ENCODE peak calls at places on chromosomes 2 and 18, in ten cellular contexts. H is aorta; L is small intestine; W is A673; S is right atrium auricular region; G is effector memory CD4-positive, alpha-beta T cell; J is heart left ventricle; X is heart right ventricle; F is mesendoderm; K is transverse colon. I is an unnamed sample.

GRCh38 chr2:100703213-100703612 is 116.7 kb upstream of the NPAS2 start:
- DNase-seq in X (no peak), S (peak; percentile 9), K (no peak), J (no peak), G (no peak), W (no peak), L (no peak), F (no peak), H (no peak), I (no peak)

GRCh38 chr18:23189768-23190661 is 54.7 kb downstream of the CABLES1 start:
- DNase-seq in J (no peak), G (no peak), K (no peak), W (no peak), H (no peak), F (no peak), L (no peak), S (no peak), X (no peak), I (no peak)

GRCh38 chr2:133271105-133271504 is 297.2 kb downstream of the NCKAP5 start:
- DNase-seq in F (no peak), J (no peak), W (no peak), X (no peak), S (no peak), L (no peak), K (no peak), H (no peak), G (no peak), I (no peak)

GRCh38 chr2:1653137-1653789 is 91.1 kb downstream of the PXDN start:
- DNase-seq in L (no peak), X (peak; percentile 59), H (peak; percentile 96), W (no peak), K (peak; percentile 60), G (no peak), S (peak; percentile 95), J (no peak), F (no peak), I (peak; percentile 82)

GRCh38 chr2:102206666-102207341 is 20.0 kb downstream of the IL1RL2 start:
- DNase-seq in L (no peak), J (no peak), K (no peak), H (no peak), G (no peak), F (peak; percentile 10), W (no peak), X (no peak), S (no peak), I (no peak)

GRCh38 chr2:1605102-1605501 is 139.2 kb downstream of the PXDN start:
- DNase-seq in L (no peak), F (peak; percentile 61), S (peak; percentile 81), J (peak; percentile 75), X (peak; percentile 60), H (no peak), W (no peak), G (no peak), K (no peak), I (no peak)

GRCh38 chr18:76619342-76620315 is 124.6 kb upstream of the ZNF516 start:
- DNase-seq in S (peak; percentile 66), K (peak; percentile 27), G (no peak), W (peak; percentile 75), H (peak; percentile 82), X (peak; percentile 54), J (peak; percentile 70), F (peak; percentile 78), L (peak; percentile 32), I (peak; percentile 68)

GRCh38 chr2:129727286-129727685 is 252.2 kb upstream of the RAB6C start:
- DNase-seq in H (no peak), G (no peak), L (no peak), X (no peak), S (no peak), F (no peak), W (no peak), K (no peak), J (no peak), I (no peak)

GRCh38 chr18:22433960-22434359 is 16.2 kb upstream of the CTAGE1 start:
- DNase-seq in G (no peak), F (no peak), H (no peak), K (no peak), W (peak; percentile 70), X (no peak), S (no peak), J (no peak), L (peak; percentile 78), I (peak; percentile 27)

GRCh38 chr2:234026111-234026510 is 24.4 kb upstream of the SPP2 start:
- DNase-seq in H (no peak), F (no peak), X (no peak), K (no peak), L (no peak), G (no peak), S (no peak), J (no peak), W (no peak), I (peak; percentile 10)

GRCh38 chr2:77144772-77145171 is 377.4 kb downstream of the LRRTM4 start:
- DNase-seq in K (no peak), S (no peak), W (no peak), F (no peak), X (no peak), G (no peak), H (no peak), L (no peak), J (no peak), I (no peak)
- H3K4me1 ChIP-seq in K (no peaks in the 10 kb centered on the region), S (no peaks in the 10 kb centered on the region), W (no peaks in the 10 kb centered on the region), F (no peaks in the 10 kb centered on the region), X (no peaks in the 10 kb centered on the region), G (no peaks in the 10 kb centered on the region), H (no peaks in the 10 kb centered on the region), L (no peaks in the 10 kb centered on the region), J (no peaks in the 10 kb centered on the region), I (no peaks in the 10 kb centered on the region)

DNA sequence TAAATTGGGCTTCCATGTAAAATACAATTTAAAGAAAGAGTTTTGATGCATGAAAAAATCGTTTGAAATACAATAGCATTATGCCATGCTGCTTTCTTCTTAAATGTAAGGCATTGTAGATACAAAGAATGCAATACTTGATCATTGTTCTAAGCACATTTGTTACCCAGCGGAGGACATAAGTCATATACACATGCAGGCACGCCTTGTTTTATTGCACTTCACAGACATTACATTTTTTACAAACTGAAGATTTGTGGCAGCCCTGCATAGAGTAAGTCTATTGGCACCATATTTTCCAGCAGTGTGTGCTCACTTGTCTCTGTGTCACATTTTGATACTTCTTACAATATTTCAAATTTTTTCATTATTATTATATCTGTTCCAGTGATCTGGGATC is 345.0 kb downstream of the CLIP4 start:
- DNase-seq in S (no peak), W (no peak), H (no peak), X (no peak), F (no peak), L (peak; percentile 5), J (no peak), G (no peak), K (no peak), I (no peak)
- H3K4me1 ChIP-seq in S (no peaks in the 10 kb centered on the region), W (no peaks in the 10 kb centered on the region), H (peaks cover 3% of the 10 kb centered on the region), X (no peaks in the 10 kb centered on the region), F (no peaks in the 10 kb centered on the region), L (no peaks in the 10 kb centered on the region), J (no peaks in the 10 kb centered on the region), G (no peaks in the 10 kb centered on the region), K (no peaks in the 10 kb centered on the region), I (peaks cover 50% of the 10 kb centered on the region)

DNA sequence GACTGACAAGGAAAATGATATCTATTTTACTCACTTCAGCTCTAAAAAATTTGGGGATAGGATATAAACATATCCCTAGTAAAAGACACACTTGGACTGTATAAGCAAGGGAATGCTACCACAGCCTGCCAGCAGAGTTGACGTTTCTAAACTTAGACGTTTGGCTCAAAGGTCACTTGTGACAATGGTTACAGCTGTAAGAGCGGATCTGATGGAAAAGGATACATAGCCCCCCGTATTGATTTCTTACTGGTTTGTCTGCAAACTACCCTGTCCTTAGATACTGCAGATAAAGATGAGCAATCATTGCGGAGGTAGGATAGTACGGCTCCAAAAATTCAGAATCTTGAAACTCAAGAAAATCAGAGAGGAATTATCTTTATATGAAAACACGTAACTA is 129.1 kb upstream of the ITGB6 start:
- DNase-seq in X (no peak), S (no peak), G (no peak), K (no peak), J (no peak), H (no peak), L (peak; percentile 31), F (no peak), W (no peak), I (no peak)
- H3K4me1 ChIP-seq in X (peaks cover 100% of the 10 kb centered on the region), S (no peaks in the 10 kb centered on the region), G (peaks cover 31% of the 10 kb centered on the region), K (peaks cover 25% of the 10 kb centered on the region), J (peaks cover 3% of the 10 kb centered on the region), H (peaks cover 8% of the 10 kb centered on the region), L (peaks cover 8% of the 10 kb centered on the region), F (peaks cover 11% of the 10 kb centered on the region), W (peaks cover 54% of the 10 kb centered on the region), I (peaks cover 61% of the 10 kb centered on the region)

GRCh38 chr2:26141145-26141769 is 31.6 kb upstream of the GAREM2 start:
- DNase-seq in W (no peak), S (no peak), H (no peak), G (no peak), K (no peak), X (no peak), J (no peak), L (no peak), F (no peak), I (no peak)

GRCh38 chr2:26139269-26140183 is 33.4 kb upstream of the GAREM2 start:
- DNase-seq in G (no peak), J (no peak), F (peak; percentile 14), X (no peak), W (no peak), H (no peak), K (peak; percentile 43), L (peak; percentile 34), S (no peak), I (no peak)

GRCh38 chr2:26130763-26131162 is 42.1 kb upstream of the GAREM2 start:
- DNase-seq in S (no peak), J (no peak), K (no peak), G (no peak), X (no peak), H (no peak), W (no peak), F (no peak), L (no peak), I (no peak)

DNA sequence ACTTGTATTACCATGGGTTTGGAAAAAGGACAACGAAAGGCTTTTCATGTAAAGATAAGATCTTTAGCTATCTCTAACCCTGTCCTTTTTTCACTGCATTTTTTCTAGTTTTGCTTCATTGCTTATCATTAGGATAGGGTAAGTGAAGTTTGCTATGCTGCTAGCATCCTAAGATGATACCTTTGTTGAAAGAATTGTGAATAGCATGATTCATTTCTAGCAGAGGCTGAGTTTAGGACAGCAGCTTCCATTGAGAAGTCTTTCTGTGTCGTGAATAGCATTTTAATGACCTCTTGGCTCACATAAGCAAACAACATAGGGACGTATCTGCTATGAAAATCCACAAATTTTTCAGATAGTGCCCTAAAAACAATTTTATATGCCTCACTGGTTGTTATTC is 36.5 kb upstream of the GAREM2 start:
- DNase-seq in J (no peak), K (no peak), S (no peak), W (no peak), F (no peak), L (no peak), G (no peak), H (no peak), X (no peak), I (no peak)
- H3K4me1 ChIP-seq in J (no peaks in the 10 kb centered on the region), K (no peaks in the 10 kb centered on the region), S (no peaks in the 10 kb centered on the region), W (peaks cover 22% of the 10 kb centered on the region), F (no peaks in the 10 kb centered on the region), L (no peaks in the 10 kb centered on the region), G (no peaks in the 10 kb centered on the region), H (no peaks in the 10 kb centered on the region), X (peaks cover 6% of the 10 kb centered on the region), I (peaks cover 10% of the 10 kb centered on the region)

DNA sequence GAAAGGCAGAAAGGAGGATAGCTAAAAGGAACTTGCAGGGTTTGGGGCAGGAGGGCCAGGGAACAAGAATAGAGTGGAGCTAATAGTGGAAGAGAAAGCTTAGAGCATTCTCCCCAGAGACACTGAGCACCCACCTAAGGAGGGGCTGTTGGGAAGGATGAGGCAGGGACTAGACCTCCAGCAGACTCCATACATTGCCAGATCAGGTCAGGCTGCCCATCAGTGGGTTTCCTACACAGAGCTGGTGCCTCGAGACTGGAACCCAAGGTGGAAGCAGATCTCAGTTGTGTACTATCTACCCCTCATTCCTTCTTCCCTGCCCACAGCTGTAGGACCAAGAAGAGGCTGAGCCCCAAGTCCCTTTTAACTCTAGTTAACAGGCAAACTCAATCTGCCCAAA is 148.5 kb downstream of the ZFP36L2 start:
- DNase-seq in S (no peak), H (no peak), G (no peak), K (no peak), J (no peak), W (no peak), F (no peak), X (no peak), L (no peak), I (no peak)
- H3K4me1 ChIP-seq in S (no peaks in the 10 kb centered on the region), H (no peaks in the 10 kb centered on the region), G (no peaks in the 10 kb centered on the region), K (peaks cover 23% of the 10 kb centered on the region), J (peaks cover 12% of the 10 kb centered on the region), W (peaks cover 32% of the 10 kb centered on the region), F (no peaks in the 10 kb centered on the region), X (peaks cover 65% of the 10 kb centered on the region), L (peaks cover 12% of the 10 kb centered on the region), I (peaks cover 52% of the 10 kb centered on the region)